ENCODE peak calls at places on chromosome 3, in five cellular contexts. V is left ventricle myocardium inferior, M is sigmoid colon, R is cardiac fibroblast, P is choroid plexus epithelial cell. U is an unnamed sample.

GRCh38 chr3:177554900-177555759 is 357.8 kb upstream of the TBL1XR1 start:
- DNase-seq in R (peak), P (peak), V (peak), M (no peak), U (no peak)

GRCh38 chr3:155270485-155271342 is 22.8 kb downstream of the STRIT1 start:
- DNase-seq in V (no peak), M (no peak), P (peak), R (peak), U (no peak)

GRCh38 chr3:128548426-128549282 is 55.7 kb upstream of the GATA2 start:
- DNase-seq in M (no peak), R (peak), P (peak), V (no peak), U (no peak)

GRCh38 chr3:15064299-15064834 is 748 bp downstream of the MRPS25 start:
- DNase-seq in R (peak), P (peak), M (no peak), V (no peak), U (peak)

GRCh38 chr3:108528459-108529231 is 18.2 kb upstream of the MYH15 start:
- DNase-seq in V (no peak), R (no peak), P (peak), M (no peak), U (peak)

GRCh38 chr3:50269977-50270413 is 1.0 kb downstream of the SEMA3B start:
- DNase-seq in V (no peak), R (peak), M (no peak), P (peak), U (no peak)

GRCh38 chr3:190709351-190709773 is 153.1 kb downstream of the GMNC start:
- DNase-seq in P (peak), V (no peak), R (peak), M (no peak), U (no peak)

GRCh38 chr3:125161607-125162219 is 50.8 kb downstream of the SLC12A8 start:
- DNase-seq in R (no peak), M (no peak), V (peak), P (no peak), U (no peak)

GRCh38 chr3:8336456-8336855 is 165.2 kb upstream of the LMCD1 start:
- DNase-seq in P (no peak), M (no peak), R (no peak), V (no peak), U (no peak)

GRCh38 chr3:55882006-55882405 is 394.9 kb upstream of the WNT5A start:
- DNase-seq in R (no peak), M (no peak), V (no peak), P (no peak), U (no peak)

GRCh38 chr3:9201895-9202294 is 47.6 kb downstream of the SRGAP3 start:
- DNase-seq in P (no peak), V (no peak), R (no peak), M (peak), U (no peak)

GRCh38 chr3:4720316-4721075 is 227.3 kb downstream of the ITPR1 start:
- DNase-seq in V (peak), M (peak), P (peak), R (peak), U (no peak)

GRCh38 chr3:150180349-150180748 is 209.7 kb upstream of the PFN2 start:
- DNase-seq in M (no peak), R (peak), P (peak), V (no peak), U (no peak)

GRCh38 chr3:175150812-175151411 is 291.8 kb downstream of the NAALADL2 start:
- DNase-seq in M (no peak), R (no peak), P (no peak), V (no peak), U (no peak)

GRCh38 chr3:128112406-128112968 is 11.1 kb downstream of the RUVBL1 start:
- DNase-seq in M (no peak), R (peak), V (no peak), P (peak), U (no peak)

GRCh38 chr3:189787622-189788021 is 156.4 kb downstream of the TP63 start:
- DNase-seq in P (peak), M (no peak), V (no peak), R (peak), U (no peak)

GRCh38 chr3:37243811-37244748 is 69.7 kb upstream of the LRRFIP2 start:
- DNase-seq in R (peak), M (peak), P (peak), V (peak), U (peak)

GRCh38 chr3:170705136-170705535 is 119.3 kb upstream of the SLC7A14 start:
- DNase-seq in M (no peak), V (no peak), P (no peak), R (no peak), U (no peak)

GRCh38 chr3:157467165-157467564 is 30.5 kb downstream of the PTX3 start:
- DNase-seq in V (no peak), P (peak), M (no peak), R (peak), U (no peak)

GRCh38 chr3:117622130-117622841 is 912.7 kb downstream of the TUSC7 start:
- DNase-seq in P (peak), R (peak), V (no peak), M (no peak), U (no peak)

GRCh38 chr3:19012846-19013245 is 135.5 kb upstream of the KCNH8 start:
- DNase-seq in V (no peak), M (no peak), R (no peak), P (no peak), U (no peak)

GRCh38 chr3:5389057-5389456 is 201.6 kb downstream of the EDEM1 start:
- DNase-seq in V (no peak), R (no peak), P (no peak), M (no peak), U (no peak)

GRCh38 chr3:122030381-122031122 is 8.5 kb upstream of the ILDR1 start:
- DNase-seq in V (no peak), R (peak), P (peak), M (no peak), U (peak)

GRCh38 chr3:122033018-122033417 is 11.0 kb upstream of the ILDR1 start:
- DNase-seq in R (no peak), V (no peak), P (no peak), M (no peak), U (no peak)

GRCh38 chr3:122025296-122025695 is 3.2 kb upstream of the ILDR1 start:
- DNase-seq in P (no peak), V (no peak), R (no peak), M (no peak), U (peak)

DNA sequence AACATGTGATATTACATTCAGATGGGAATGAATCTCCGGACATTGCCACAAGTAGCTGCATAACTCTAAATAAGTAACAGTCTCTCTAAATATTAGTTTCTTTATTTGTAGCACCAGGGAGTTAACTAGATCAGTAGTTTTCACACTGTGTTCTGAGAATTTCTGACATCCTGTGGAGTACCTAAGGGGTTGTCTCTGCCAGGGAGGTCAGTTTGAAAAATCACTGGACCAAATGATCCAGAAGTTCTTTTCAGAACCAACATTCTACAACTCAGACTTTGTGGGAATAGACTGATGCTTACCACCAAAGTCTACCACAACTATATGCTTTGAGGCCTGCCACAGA is 9.0 kb upstream of the ILDR1 start:
- DNase-seq in R (no peak), M (no peak), P (no peak), V (no peak), U (no peak)
- H3K4me3 ChIP-seq in R (no peak), M (no peak), P (no peak), V (no peak), U (peak)

GRCh38 chr3:71401695-71402231 is 181.8 kb downstream of the FOXP1 start:
- DNase-seq in P (no peak), M (no peak), V (no peak), R (no peak), U (no peak)

GRCh38 chr3:71402280-71402679 is 181.2 kb downstream of the FOXP1 start:
- DNase-seq in V (no peak), R (no peak), P (no peak), M (no peak), U (no peak)

GRCh38 chr3:71400986-71401451 is 182.5 kb downstream of the FOXP1 start:
- DNase-seq in M (no peak), P (no peak), R (no peak), V (no peak), U (no peak)

GRCh38 chr3:71399478-71399877 is 184.1 kb downstream of the FOXP1 start:
- DNase-seq in V (no peak), P (no peak), R (no peak), M (no peak), U (no peak)

GRCh38 chr3:71402872-71403271 is 180.7 kb downstream of the FOXP1 start:
- DNase-seq in P (no peak), M (no peak), R (no peak), V (no peak), U (no peak)
- H3K4me3 ChIP-seq in P (no peak), M (no peak), R (no peak), V (no peak), U (no peak)

GRCh38 chr3:173587055-173587454 is 189.5 kb downstream of the NLGN1 start:
- DNase-seq in V (no peak), P (no peak), M (no peak), R (no peak), U (no peak)

GRCh38 chr3:173583496-173583895 is 186.0 kb downstream of the NLGN1 start:
- DNase-seq in V (no peak), P (no peak), M (no peak), R (no peak), U (no peak)

GRCh38 chr3:173586176-173586575 is 188.6 kb downstream of the NLGN1 start:
- DNase-seq in V (no peak), R (no peak), P (no peak), M (no peak), U (no peak)

GRCh38 chr3:173584093-173584833 is 186.7 kb downstream of the NLGN1 start:
- DNase-seq in P (peak), V (no peak), R (peak), M (no peak), U (no peak)

GRCh38 chr3:173584834-173585831 is 187.6 kb downstream of the NLGN1 start:
- DNase-seq in R (peak), P (peak), V (peak), M (peak), U (no peak)
- H3K4me3 ChIP-seq in R (peak), P (peak), V (peak), M (peak), U (no peak)

GRCh38 chr3:11288021-11288491 is 15.9 kb downstream of the ATG7 start:
- DNase-seq in V (no peak), M (no peak), P (peak), R (peak), U (peak)

GRCh38 chr3:11289864-11290263 is 17.7 kb downstream of the ATG7 start:
- DNase-seq in M (no peak), R (peak), V (no peak), P (no peak), U (peak)

GRCh38 chr3:11290743-11291680 is 18.8 kb downstream of the ATG7 start:
- DNase-seq in R (peak), P (peak), M (no peak), V (no peak), U (peak)

GRCh38 chr3:11291808-11292207 is 19.6 kb downstream of the ATG7 start:
- DNase-seq in M (no peak), V (no peak), P (no peak), R (no peak), U (no peak)

DNA sequence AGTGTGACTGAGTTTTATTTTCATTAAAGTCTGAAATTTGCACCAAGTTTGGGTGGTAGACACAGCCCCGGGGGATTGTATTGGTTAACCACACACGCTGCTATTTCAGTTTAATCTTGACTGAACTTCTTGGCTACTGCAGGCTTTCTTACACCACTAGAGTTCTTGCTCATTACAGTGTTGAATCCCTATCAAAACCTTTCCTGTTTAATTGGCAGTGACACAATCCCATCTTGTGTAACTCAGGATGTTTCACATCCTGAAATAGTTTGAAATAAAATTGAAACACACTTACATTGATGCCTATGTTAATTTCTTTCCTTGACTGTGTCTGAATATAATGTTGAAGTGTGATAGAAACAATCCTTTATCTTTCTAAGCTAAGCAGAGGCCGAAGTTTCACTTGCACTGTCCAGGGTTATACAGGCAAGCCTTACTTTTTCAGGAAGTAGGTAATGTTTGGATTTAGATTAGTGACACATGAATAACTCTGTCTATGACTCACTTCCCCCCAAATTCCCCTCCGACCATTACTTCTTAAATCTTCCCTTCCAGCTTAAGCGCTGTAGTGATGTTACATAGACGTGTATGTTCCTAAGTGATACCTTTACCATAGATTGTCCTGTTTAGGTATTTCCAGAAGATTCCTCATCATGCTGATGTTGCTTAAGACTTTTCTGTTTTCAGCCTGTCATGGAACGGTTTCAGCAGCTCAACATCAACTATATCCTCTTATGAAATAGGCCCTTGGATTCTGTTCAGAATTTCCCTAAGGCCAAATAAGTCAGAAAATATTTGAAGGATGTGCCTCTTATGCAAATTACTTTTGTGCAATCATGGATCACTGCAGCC is 16.8 kb downstream of the ATG7 start:
- DNase-seq in V (no peak), R (peak), P (peak), M (no peak), U (peak)
- H3K4me3 ChIP-seq in V (peak), R (no peak), P (no peak), M (no peak), U (peak)

DNA sequence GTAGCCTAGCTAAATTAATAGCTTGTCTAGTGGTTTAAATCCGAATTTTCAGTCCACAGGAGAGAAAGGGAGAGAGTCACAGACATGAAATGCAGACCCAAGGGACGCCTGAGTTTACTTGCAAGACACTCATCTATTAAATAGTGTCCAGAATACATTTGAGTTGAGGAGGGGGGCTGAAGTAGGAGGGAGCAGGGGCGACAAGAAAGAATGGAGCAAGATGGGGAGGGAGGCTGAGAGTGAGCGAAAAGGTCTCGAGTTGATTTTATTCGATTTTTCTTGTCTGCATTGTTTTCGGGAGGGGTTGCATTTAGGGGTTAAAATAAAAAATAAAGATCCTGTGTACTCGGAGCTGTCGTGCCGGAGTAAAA is 4.2 kb upstream of the MECOM start:
- DNase-seq in P (no peak), M (no peak), R (no peak), V (no peak), U (no peak)
- H3K4me3 ChIP-seq in P (no peak), M (no peak), R (no peak), V (peak), U (no peak)

GRCh38 chr3:147405552-147406254 is 640 bp downstream of the ZIC4 start:
- DNase-seq in M (no peak), P (peak), R (no peak), V (no peak), U (no peak)
- H3K4me3 ChIP-seq in M (no peak), P (peak), R (no peak), V (no peak), U (no peak)

GRCh38 chr3:48472923-48473616 is 26.5 kb downstream of the ATRIP start:
- DNase-seq in P (peak), V (peak), R (peak), M (peak), U (peak)
- H3K4me3 ChIP-seq in P (peak), V (peak), R (peak), M (peak), U (peak)

GRCh38 chr3:101939391-101939790 is 90.1 kb downstream of the NFKBIZ start:
- DNase-seq in M (no peak), P (peak), V (no peak), R (no peak), U (no peak)

GRCh38 chr3:101940521-101940992 is 91.2 kb downstream of the NFKBIZ start:
- DNase-seq in P (peak), V (peak), M (peak), R (peak), U (no peak)

GRCh38 chr3:101943028-101943427 is 93.7 kb downstream of the NFKBIZ start:
- DNase-seq in R (no peak), P (no peak), V (no peak), M (no peak), U (no peak)

GRCh38 chr3:101942356-101942755 is 93.0 kb downstream of the NFKBIZ start:
- DNase-seq in V (no peak), P (peak), M (no peak), R (no peak), U (peak)

GRCh38 chr3:101941253-101942039 is 92.1 kb downstream of the NFKBIZ start:
- DNase-seq in M (no peak), V (no peak), P (peak), R (peak), U (no peak)
- H3K4me3 ChIP-seq in M (no peak), V (no peak), P (no peak), R (no peak), U (no peak)

GRCh38 chr3:13420817-13421755 is 964 bp upstream of the NUP210 start:
- DNase-seq in P (no peak), V (no peak), M (no peak), R (no peak), U (peak)
- H3K4me3 ChIP-seq in P (no peak), V (peak), M (peak), R (no peak), U (peak)

DNA sequence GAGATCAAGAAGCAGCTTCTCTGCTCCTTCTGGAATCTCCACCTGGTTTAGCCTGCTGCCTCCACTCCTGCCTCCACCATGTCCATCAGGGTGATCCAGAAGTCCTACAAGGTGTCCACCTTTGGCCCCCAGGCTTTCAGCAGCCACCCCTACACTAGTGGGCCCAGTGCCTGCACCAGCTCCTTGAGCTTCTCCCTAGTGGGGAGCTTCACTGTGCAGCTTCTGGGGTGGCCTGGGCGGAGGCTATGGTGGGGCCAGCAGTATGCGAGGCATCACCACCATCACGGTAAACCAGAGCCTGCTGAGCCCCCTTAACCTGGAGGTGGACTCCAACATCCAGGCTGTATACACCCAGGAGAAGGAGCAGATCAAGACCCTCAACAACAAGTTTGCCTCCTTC is 2.4 kb upstream of the KPNA4 start:
- DNase-seq in P (no peak), V (no peak), R (no peak), M (no peak), U (no peak)
- H3K4me3 ChIP-seq in P (no peak), V (no peak), R (no peak), M (no peak), U (no peak)

U was measured in GM06990.